ENCODE peak calls at places on chromosome 15, in ten cellular contexts. R is uterus, O is suprapubic skin, S is neural crest cell, W is MCF 10A, Q is HFF-Myc, L is left ventricle myocardium inferior, J is progenitor cell of endocrine pancreas, E is pancreas, T is HL-60. K is an unnamed sample.

GRCh38 chr15:97456541-97456940 is 504.0 kb upstream of the ARRDC4 start:
- DNase-seq in R (no peak), O (no peak), S (no peak), W (no peak), Q (no peak), L (no peak), J (no peak), E (no peak), T (no peak), K (no peak)

GRCh38 chr15:96115642-96116041 is 214.9 kb upstream of the NR2F2 start:
- DNase-seq in R (no peak), O (no peak), S (no peak), W (no peak), Q (no peak), L (no peak), J (no peak), E (no peak), T (no peak), K (no peak)

GRCh38 chr15:98943609-98944111 is 63.9 kb downstream of the PGPEP1L start:
- DNase-seq in R (peak), O (no peak), S (no peak), W (no peak), Q (no peak), L (peak), J (no peak), E (no peak), T (no peak), K (no peak)

GRCh38 chr15:36529296-36530011 is 50.0 kb upstream of the CDIN1 start:
- DNase-seq in R (no peak), O (no peak), S (no peak), W (no peak), Q (no peak), L (no peak), J (no peak), E (no peak), T (no peak), K (peak)

GRCh38 chr15:40737048-40737447 is 18.0 kb downstream of the RMDN3 start:
- DNase-seq in R (no peak), O (no peak), S (no peak), W (no peak), Q (no peak), L (no peak), J (no peak), E (no peak), T (no peak), K (no peak)

GRCh38 chr15:65355983-65356353 is 21.8 kb downstream of the IGDCC3 start:
- DNase-seq in R (no peak), O (no peak), S (no peak), W (no peak), Q (no peak), L (no peak), J (no peak), E (no peak), T (no peak), K (no peak)

GRCh38 chr15:60695713-60696522 is 217.0 kb upstream of the ICE2 start:
- DNase-seq in R (no peak), O (no peak), S (no peak), W (no peak), Q (no peak), L (no peak), J (no peak), E (no peak), T (no peak), K (no peak)

GRCh38 chr15:84794148-84794547 is 23.0 kb upstream of the ALPK3 start:
- DNase-seq in R (no peak), O (no peak), S (no peak), W (no peak), Q (no peak), L (no peak), J (no peak), E (no peak), T (no peak), K (no peak)

GRCh38 chr15:66849393-66849745 is 147.3 kb downstream of the SMAD6 start:
- DNase-seq in R (no peak), O (no peak), S (no peak), W (no peak), Q (no peak), L (no peak), J (peak), E (peak), T (no peak), K (no peak)

GRCh38 chr15:65304393-65305143 is at the start of gene RNU5B-1:
- DNase-seq in R (peak), O (no peak), S (peak), W (peak), Q (peak), L (peak), J (peak), E (peak), T (peak), K (peak)

GRCh38 chr15:66691727-66692126 is 10.3 kb upstream of the SMAD6 start:
- DNase-seq in R (no peak), O (no peak), S (no peak), W (no peak), Q (no peak), L (no peak), J (no peak), E (no peak), T (no peak), K (no peak)

GRCh38 chr15:40984406-40984805 is 31.1 kb downstream of the CHAC1 start:
- DNase-seq in R (no peak), O (no peak), S (no peak), W (no peak), Q (no peak), L (no peak), J (no peak), E (no peak), T (no peak), K (no peak)

GRCh38 chr15:63473999-63474809 is 30.2 kb upstream of the USP3 start:
- DNase-seq in R (no peak), O (no peak), S (no peak), W (peak), Q (no peak), L (no peak), J (no peak), E (no peak), T (no peak), K (peak)

GRCh38 chr15:83498801-83499200 is 51.7 kb downstream of the SH3GL3 start:
- DNase-seq in R (no peak), O (no peak), S (no peak), W (no peak), Q (no peak), L (no peak), J (no peak), E (no peak), T (no peak), K (no peak)

GRCh38 chr15:66566963-66567531 is 1.2 kb upstream of the LCTL start:
- DNase-seq in R (peak), O (no peak), S (peak), W (peak), Q (peak), L (peak), J (peak), E (peak), T (peak), K (peak)

GRCh38 chr15:45962733-45963132 is 327.9 kb downstream of the SQOR start:
- DNase-seq in R (no peak), O (no peak), S (no peak), W (no peak), Q (no peak), L (no peak), J (no peak), E (no peak), T (no peak), K (no peak)

GRCh38 chr15:51499379-51499976 is 123.1 kb downstream of the DMXL2 start:
- DNase-seq in R (no peak), O (no peak), S (no peak), W (peak), Q (peak), L (no peak), J (no peak), E (no peak), T (no peak), K (peak)

GRCh38 chr15:85044251-85044853 is 62.7 kb downstream of the PDE8A start:
- DNase-seq in R (peak), O (no peak), S (peak), W (peak), Q (peak), L (no peak), J (no peak), E (no peak), T (peak), K (no peak)

GRCh38 chr15:56098230-56098899 is 105.0 kb upstream of the NEDD4 start:
- DNase-seq in R (no peak), O (no peak), S (no peak), W (no peak), Q (no peak), L (no peak), J (no peak), E (no peak), T (no peak), K (no peak)

GRCh38 chr15:26674467-26674866 is 98.4 kb downstream of the GABRB3 start:
- DNase-seq in R (no peak), O (no peak), S (no peak), W (no peak), Q (no peak), L (no peak), J (no peak), E (no peak), T (no peak), K (no peak)

GRCh38 chr15:81056276-81056675 is 55.6 kb downstream of the TLNRD1 start:
- DNase-seq in R (no peak), O (no peak), S (no peak), W (no peak), Q (no peak), L (no peak), J (no peak), E (no peak), T (no peak), K (no peak)

GRCh38 chr15:48966595-48967301 is 3.0 kb upstream of the SHC4 start:
- DNase-seq in R (no peak), O (no peak), S (no peak), W (no peak), Q (peak), L (no peak), J (no peak), E (no peak), T (no peak), K (peak)

GRCh38 chr15:78076231-78077052 is 1.1 kb downstream of the TBC1D2B start:
- DNase-seq in R (no peak), O (no peak), S (no peak), W (no peak), Q (no peak), L (no peak), J (no peak), E (no peak), T (no peak), K (no peak)
- TF ChIP-seq CTCF in R (no peak), O (no peak), S (no peak), W (no peak), Q (peak), L (peak), J (no peak), E (no peak), T (peak), K (peak)

GRCh38 chr15:73894133-73894814 is 20.9 kb downstream of the TBC1D21 start:
- DNase-seq in R (no peak), O (no peak), S (no peak), W (no peak), Q (no peak), L (no peak), J (no peak), E (no peak), T (no peak), K (no peak)

GRCh38 chr15:73899197-73900128 is 26.1 kb downstream of the TBC1D21 start:
- DNase-seq in R (no peak), O (no peak), S (no peak), W (no peak), Q (no peak), L (no peak), J (no peak), E (no peak), T (no peak), K (no peak)

GRCh38 chr15:73901126-73901810 is 25.0 kb upstream of the LOXL1 start:
- DNase-seq in R (no peak), O (peak), S (no peak), W (no peak), Q (no peak), L (no peak), J (no peak), E (no peak), T (no peak), K (no peak)

GRCh38 chr15:73900129-73900712 is 26.0 kb upstream of the LOXL1 start:
- DNase-seq in R (no peak), O (no peak), S (no peak), W (peak), Q (no peak), L (no peak), J (no peak), E (no peak), T (no peak), K (no peak)

GRCh38 chr15:73897441-73898261 is 24.3 kb downstream of the TBC1D21 start:
- DNase-seq in R (peak), O (no peak), S (peak), W (peak), Q (peak), L (peak), J (no peak), E (peak), T (peak), K (peak)
- TF ChIP-seq CTCF in R (peak), O (peak), S (peak), W (peak), Q (peak), L (peak), J (peak), E (peak), T (peak), K (peak)

GRCh38 chr15:42920281-42921048 is at the start of gene TTBK2:
- DNase-seq in R (peak), O (peak), S (peak), W (peak), Q (peak), L (peak), J (peak), E (peak), T (peak), K (peak)
- TF ChIP-seq CTCF in R (peak), O (no peak), S (no peak), W (no peak), Q (no peak), L (no peak), J (no peak), E (peak), T (no peak), K (peak)

GRCh38 chr15:76776480-76776879 is 128.7 kb downstream of the SCAPER start:
- DNase-seq in R (no peak), O (no peak), S (no peak), W (no peak), Q (no peak), L (no peak), J (no peak), E (no peak), T (no peak), K (no peak)

GRCh38 chr15:76773234-76773633 is 131.9 kb downstream of the SCAPER start:
- DNase-seq in R (no peak), O (no peak), S (no peak), W (no peak), Q (no peak), L (no peak), J (no peak), E (no peak), T (no peak), K (no peak)

DNA sequence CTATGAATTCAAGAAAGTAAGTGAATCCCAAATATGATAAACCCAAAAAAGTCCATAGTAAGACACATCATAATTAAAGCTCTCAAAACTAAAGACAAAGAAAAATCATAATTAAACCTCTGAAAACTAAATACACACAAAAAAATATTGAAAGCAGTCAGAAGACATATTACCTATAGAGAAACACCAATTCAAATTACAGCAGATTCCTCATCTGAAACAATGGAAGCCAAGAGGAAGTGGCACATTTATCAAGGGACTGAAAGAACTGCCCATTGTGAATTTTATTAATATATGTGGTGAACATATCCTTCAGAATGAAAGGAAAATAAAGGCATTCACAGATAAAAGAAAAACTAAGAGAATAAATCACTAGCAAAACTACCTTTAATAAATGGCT is 128.2 kb downstream of the SCAPER start:
- DNase-seq in R (no peak), O (no peak), S (no peak), W (no peak), Q (no peak), L (no peak), J (no peak), E (no peak), T (no peak), K (no peak)
- TF ChIP-seq CTCF in R (no peak), O (no peak), S (no peak), W (no peak), Q (no peak), L (no peak), J (no peak), E (no peak), T (no peak), K (no peak)

GRCh38 chr15:79447060-79447459 is 14.9 kb downstream of the MINAR1 start:
- DNase-seq in R (no peak), O (no peak), S (no peak), W (no peak), Q (no peak), L (no peak), J (no peak), E (no peak), T (no peak), K (no peak)

GRCh38 chr15:79451361-79451999 is 19.3 kb downstream of the MINAR1 start:
- DNase-seq in R (no peak), O (no peak), S (no peak), W (no peak), Q (no peak), L (no peak), J (no peak), E (no peak), T (no peak), K (no peak)

GRCh38 chr15:79452244-79453051 is 20.3 kb downstream of the MINAR1 start:
- DNase-seq in R (no peak), O (no peak), S (no peak), W (no peak), Q (no peak), L (no peak), J (no peak), E (no peak), T (no peak), K (no peak)

GRCh38 chr15:79453446-79453845 is 21.3 kb downstream of the MINAR1 start:
- DNase-seq in R (no peak), O (no peak), S (no peak), W (no peak), Q (no peak), L (no peak), J (no peak), E (no peak), T (no peak), K (no peak)

GRCh38 chr15:79450648-79451047 is 18.5 kb downstream of the MINAR1 start:
- DNase-seq in R (no peak), O (no peak), S (no peak), W (peak), Q (no peak), L (no peak), J (no peak), E (no peak), T (no peak), K (no peak)
- TF ChIP-seq CTCF in R (no peak), O (no peak), S (peak), W (no peak), Q (peak), L (no peak), J (peak), E (no peak), T (no peak), K (peak)

DNA sequence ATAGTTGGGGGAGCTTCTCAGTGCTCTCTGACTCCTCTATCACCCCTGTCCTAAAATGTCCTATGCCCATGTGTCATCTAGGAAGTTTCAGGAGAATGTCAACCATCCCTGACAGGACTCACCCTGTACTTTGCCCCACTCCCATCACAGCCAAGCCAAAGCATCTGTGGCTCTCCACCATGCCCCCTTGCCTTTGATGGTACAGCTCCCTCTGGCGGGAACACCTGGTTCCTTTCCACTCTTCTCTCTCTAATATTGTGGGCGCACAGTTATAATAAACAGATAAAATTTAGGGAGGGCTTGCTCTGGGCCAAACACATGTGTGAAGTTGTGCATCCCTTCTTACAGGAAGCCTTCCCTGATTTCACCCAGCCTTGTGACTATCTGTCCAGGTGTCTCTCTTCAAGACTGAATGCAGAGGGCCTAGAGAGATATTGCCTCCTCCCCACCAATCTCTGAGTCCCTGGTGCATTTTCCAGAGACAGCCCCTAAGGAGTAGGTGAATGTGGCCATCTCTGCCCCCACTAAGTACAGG is 62.8 kb downstream of the ISG20 start:
- DNase-seq in R (no peak), O (no peak), S (no peak), W (peak), Q (no peak), L (no peak), J (no peak), E (no peak), T (no peak), K (peak)
- TF ChIP-seq CTCF in R (no peak), O (no peak), S (peak), W (peak), Q (peak), L (peak), J (peak), E (no peak), T (peak), K (peak)

GRCh38 chr15:100133981-100134711 is 207.6 kb downstream of the ADAMTS17 start:
- DNase-seq in R (no peak), O (no peak), S (no peak), W (no peak), Q (no peak), L (no peak), J (no peak), E (no peak), T (no peak), K (no peak)
- TF ChIP-seq CTCF in R (no peak), O (no peak), S (no peak), W (no peak), Q (no peak), L (no peak), J (no peak), E (no peak), T (no peak), K (no peak)

DNA sequence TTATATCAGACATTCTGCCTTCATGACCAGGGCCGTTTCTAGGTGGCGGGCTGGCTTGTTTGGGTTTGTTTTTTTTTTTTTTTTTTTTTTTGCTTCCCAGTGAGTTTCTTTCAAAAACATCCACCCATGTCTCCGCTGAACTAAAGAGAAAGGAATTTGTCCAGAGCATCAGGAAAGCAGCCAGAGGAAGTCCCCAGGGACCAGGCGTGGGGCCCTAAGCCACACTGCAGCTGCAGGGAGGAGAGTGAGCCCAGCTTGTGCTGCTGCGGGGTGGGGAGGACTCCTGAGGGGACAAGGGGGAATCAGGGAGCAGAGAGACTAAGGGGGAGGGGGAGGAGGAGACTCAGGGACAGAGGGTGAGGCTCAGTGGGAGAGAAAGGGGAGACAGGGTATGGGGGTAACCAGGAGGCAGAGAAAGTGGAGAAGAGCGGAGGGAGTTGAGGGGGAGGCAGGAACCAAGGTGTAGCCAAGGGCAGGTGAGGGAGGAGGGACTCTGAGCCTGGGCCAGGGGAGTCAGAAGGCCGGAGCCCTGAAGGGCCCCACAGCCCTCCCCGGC is 49.5 kb downstream of the CYP11A1 start:
- DNase-seq in R (peak), O (peak), S (no peak), W (peak), Q (peak), L (peak), J (no peak), E (no peak), T (no peak), K (no peak)
- TF ChIP-seq CTCF in R (no peak), O (no peak), S (no peak), W (no peak), Q (no peak), L (no peak), J (no peak), E (no peak), T (no peak), K (no peak)

GRCh38 chr15:101152914-101153313 is 98.9 kb downstream of the CHSY1 start:
- DNase-seq in R (no peak), O (no peak), S (peak), W (no peak), Q (no peak), L (no peak), J (no peak), E (peak), T (no peak), K (no peak)
- TF ChIP-seq CTCF in R (no peak), O (peak), S (peak), W (peak), Q (peak), L (peak), J (peak), E (no peak), T (peak), K (peak)

K was measured in GM12864.